ENCODE peak calls at places on chromosomes 5 and 9, in four cellular contexts. One of them, this sample, is unnamed.

GRCh38 chr5:143054480-143054941 is 284.3 kb downstream of the ARHGAP26 start:
- DNase-seq in WTC11: no peak
- DNase-seq in K562: no peak
- DNase-seq in HepG2: no peak
- DNase-seq in this sample: no peak

GRCh38 chr5:108238461-108238860 is 143.4 kb downstream of the FBXL17 start:
- DNase-seq in WTC11: no peak
- DNase-seq in K562: no peak
- DNase-seq in HepG2: no peak
- DNase-seq in this sample: no peak

GRCh38 chr5:26868504-26868903 is 169.9 kb downstream of the CDH9 start:
- DNase-seq in WTC11: no peak
- DNase-seq in K562: no peak
- DNase-seq in HepG2: no peak
- DNase-seq in this sample: no peak

GRCh38 chr9:129891519-129891918 is 56.3 kb downstream of the USP20 start:
- DNase-seq in WTC11: no peak
- DNase-seq in K562: no peak
- DNase-seq in HepG2: no peak
- DNase-seq in this sample: no peak

GRCh38 chr5:82584631-82585030 is 306.5 kb upstream of the RPS23 start:
- DNase-seq in WTC11: no peak
- DNase-seq in K562: no peak
- DNase-seq in HepG2: peak; percentile 14
- DNase-seq in this sample: no peak

GRCh38 chr9:105328872-105329728 is 84.6 kb downstream of the SLC44A1 start:
- DNase-seq in WTC11: no peak
- DNase-seq in K562: no peak
- DNase-seq in HepG2: no peak
- DNase-seq in this sample: no peak

GRCh38 chr9:116837038-116837998 is 150.2 kb downstream of the TRIM32 start:
- DNase-seq in WTC11: no peak
- DNase-seq in K562: no peak
- DNase-seq in HepG2: no peak
- DNase-seq in this sample: no peak

GRCh38 chr9:93127395-93127911 is 6.6 kb downstream of the NINJ1 start:
- DNase-seq in WTC11: no peak
- DNase-seq in K562: no peak
- DNase-seq in HepG2: no peak
- DNase-seq in this sample: no peak

GRCh38 chr9:137724114-137724445 is 105.3 kb downstream of the EHMT1 start:
- DNase-seq in WTC11: peak; percentile 55
- DNase-seq in K562: peak; percentile 50
- DNase-seq in HepG2: no peak
- DNase-seq in this sample: peak; percentile 27

GRCh38 chr9:132027752-132028666 is 51.7 kb downstream of the MED27 start:
- DNase-seq in WTC11: no peak
- DNase-seq in K562: no peak
- DNase-seq in HepG2: no peak
- DNase-seq in this sample: no peak

GRCh38 chr9:127982912-127983311 is 2.1 kb upstream of the EEIG1 start:
- DNase-seq in WTC11: no peak
- DNase-seq in K562: no peak
- DNase-seq in HepG2: no peak
- DNase-seq in this sample: no peak

GRCh38 chr5:139725073-139725830 is 70.4 kb upstream of the PSD2 start:
- DNase-seq in WTC11: no peak
- DNase-seq in K562: peak; percentile 41
- DNase-seq in HepG2: peak; percentile 77
- DNase-seq in this sample: no peak

GRCh38 chr9:97502222-97502983 is 937 bp downstream of the TMOD1 start:
- DNase-seq in WTC11: peak; percentile 39
- DNase-seq in K562: peak; percentile 33
- DNase-seq in HepG2: no peak
- DNase-seq in this sample: no peak

GRCh38 chr5:98570661-98571181 is 202.7 kb upstream of the RGMB start:
- DNase-seq in WTC11: no peak
- DNase-seq in K562: no peak
- DNase-seq in HepG2: no peak
- DNase-seq in this sample: no peak

DNA sequence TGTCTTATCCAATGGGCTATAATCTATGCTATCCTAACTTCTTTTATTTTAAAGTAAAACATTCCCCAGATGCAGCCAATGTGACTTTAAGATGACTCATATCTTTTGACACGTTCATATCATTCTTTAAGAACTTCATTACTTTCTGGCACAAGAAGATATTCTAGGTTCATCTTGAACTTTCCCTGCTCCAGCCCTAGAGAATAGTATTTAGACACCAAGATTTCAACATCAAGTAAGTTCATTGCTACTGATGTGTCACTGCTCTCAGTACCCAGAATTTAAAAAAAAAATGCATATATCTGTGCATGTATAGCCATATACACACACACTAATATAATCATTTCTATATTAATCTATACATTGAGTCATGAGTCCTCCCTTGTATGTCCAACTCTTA is 175.2 kb downstream of the SAXO1 start:
- DNase-seq in WTC11: no peak
- DNase-seq in K562: no peak
- DNase-seq in HepG2: no peak
- DNase-seq in this sample: no peak
- TF ChIP-seq SP1 in WTC11: no peak
- TF ChIP-seq SP1 in K562: no peak
- TF ChIP-seq SP1 in HepG2: no peak
- TF ChIP-seq SP1 in this sample: no peak

DNA sequence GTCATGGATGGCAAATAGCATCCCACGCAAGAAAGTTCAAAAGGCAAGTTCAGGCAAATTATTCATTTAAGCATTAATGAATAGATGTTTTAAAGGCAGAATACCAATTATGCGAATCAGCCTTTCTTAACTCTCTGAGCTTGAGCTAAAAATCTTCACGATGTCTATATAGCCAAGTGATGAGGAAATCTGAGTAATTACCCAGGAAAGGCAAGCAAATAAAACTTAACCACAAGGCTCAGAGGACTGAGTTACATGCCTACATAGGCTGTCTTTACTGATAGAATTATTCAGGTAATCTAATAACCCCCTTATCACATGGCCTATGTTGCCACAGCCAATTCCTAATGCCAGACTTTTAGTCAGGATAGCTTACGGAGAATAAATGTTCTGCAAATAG is 120.8 kb upstream of the MTAP start:
- DNase-seq in WTC11: no peak
- DNase-seq in K562: no peak
- DNase-seq in HepG2: no peak
- DNase-seq in this sample: no peak
- TF ChIP-seq ELF4 in WTC11: no peak
- TF ChIP-seq ELF4 in K562: no peak
- TF ChIP-seq ELF4 in HepG2: no peak
- TF ChIP-seq ELF4 in this sample: no peak

DNA sequence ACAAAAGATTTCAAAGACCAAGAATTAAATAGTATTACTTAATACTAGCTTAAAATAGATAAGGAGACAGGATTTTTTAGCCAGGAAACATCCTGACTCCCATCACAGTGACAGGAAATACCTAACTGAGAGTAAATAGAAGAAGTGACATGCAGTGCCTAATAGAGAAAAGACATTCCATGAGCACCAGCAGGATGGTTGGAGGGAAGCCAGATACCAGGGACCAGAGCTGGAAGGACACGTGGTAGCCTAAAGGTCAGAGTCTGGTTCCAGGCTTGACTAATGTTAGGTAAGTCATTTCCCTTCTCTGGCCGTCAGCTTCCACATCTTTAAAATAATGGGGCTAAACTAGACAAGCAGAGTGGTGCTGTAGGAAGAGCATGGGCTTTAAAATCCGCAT is 41.6 kb downstream of the CDK5RAP2 start:
- DNase-seq in WTC11: no peak
- DNase-seq in K562: no peak
- DNase-seq in HepG2: peak; percentile 95
- DNase-seq in this sample: no peak
- TF ChIP-seq SP1 in WTC11: no peak
- TF ChIP-seq SP1 in K562: no peak
- TF ChIP-seq SP1 in HepG2: no peak
- TF ChIP-seq SP1 in this sample: no peak

GRCh38 chr5:32531885-32532520 is 53.4 kb upstream of the SUB1 start:
- DNase-seq in WTC11: peak; percentile 19
- DNase-seq in K562: no peak
- DNase-seq in HepG2: peak; percentile 82
- DNase-seq in this sample: no peak
- TF ChIP-seq ELF4 in WTC11: no peak
- TF ChIP-seq ELF4 in K562: no peak
- TF ChIP-seq ELF4 in HepG2: no peak
- TF ChIP-seq ELF4 in this sample: no peak

This sample was measured in HEK293T.